ENCODE peak calls at places on chromosomes 11 and 22, in seven cellular contexts. One of them, this sample, is unnamed.

GRCh38 chr11:112396092-112396491 is 135.4 kb upstream of the PLET1 start:
- DNase-seq in AG04450: no peak
- DNase-seq in heart right ventricle: no peak
- DNase-seq in cardiac muscle cell: no peak
- DNase-seq in tibial artery: no peak
- DNase-seq in lung: no peak
- DNase-seq in hepatocyte: no peak
- DNase-seq in this sample: no peak

GRCh38 chr22:28600546-28601143 is 79.0 kb downstream of the TTC28 start:
- DNase-seq in tibial artery: no peak
- DNase-seq in AG04450: peak
- DNase-seq in cardiac muscle cell: peak
- DNase-seq in hepatocyte: peak
- DNase-seq in lung: no peak
- DNase-seq in heart right ventricle: peak
- DNase-seq in this sample: peak

GRCh38 chr11:67281552-67282150 is 7.5 kb upstream of the ANKRD13D start:
- DNase-seq in AG04450: no peak
- DNase-seq in heart right ventricle: no peak
- DNase-seq in hepatocyte: no peak
- DNase-seq in cardiac muscle cell: no peak
- DNase-seq in tibial artery: peak
- DNase-seq in lung: no peak
- DNase-seq in this sample: no peak

GRCh38 chr11:2998073-2998850 is 6.1 kb upstream of the NAP1L4 start:
- DNase-seq in cardiac muscle cell: no peak
- DNase-seq in heart right ventricle: no peak
- DNase-seq in hepatocyte: no peak
- DNase-seq in AG04450: no peak
- DNase-seq in tibial artery: no peak
- DNase-seq in lung: no peak
- DNase-seq in this sample: no peak

GRCh38 chr11:1939006-1939626 is 8.0 kb upstream of the MRPL23 start:
- DNase-seq in cardiac muscle cell: peak
- DNase-seq in lung: no peak
- DNase-seq in heart right ventricle: no peak
- DNase-seq in tibial artery: no peak
- DNase-seq in hepatocyte: no peak
- DNase-seq in AG04450: no peak
- DNase-seq in this sample: no peak

GRCh38 chr11:73625690-73626318 is 20.6 kb upstream of the PLEKHB1 start:
- DNase-seq in heart right ventricle: peak
- DNase-seq in AG04450: peak
- DNase-seq in hepatocyte: peak
- DNase-seq in lung: peak
- DNase-seq in tibial artery: peak
- DNase-seq in cardiac muscle cell: peak
- DNase-seq in this sample: peak

GRCh38 chr22:39239561-39240423 is 5.0 kb downstream of the PDGFB start:
- DNase-seq in heart right ventricle: no peak
- DNase-seq in lung: peak
- DNase-seq in tibial artery: no peak
- DNase-seq in cardiac muscle cell: no peak
- DNase-seq in hepatocyte: no peak
- DNase-seq in AG04450: no peak
- DNase-seq in this sample: peak

GRCh38 chr11:125886997-125887372 is 483 bp upstream of the HYLS1 start:
- DNase-seq in lung: peak
- DNase-seq in AG04450: no peak
- DNase-seq in hepatocyte: no peak
- DNase-seq in cardiac muscle cell: peak
- DNase-seq in heart right ventricle: peak
- DNase-seq in tibial artery: peak
- DNase-seq in this sample: no peak

GRCh38 chr11:96464695-96465307 is 75.0 kb downstream of the JRKL start:
- DNase-seq in tibial artery: no peak
- DNase-seq in cardiac muscle cell: peak
- DNase-seq in heart right ventricle: no peak
- DNase-seq in hepatocyte: peak
- DNase-seq in lung: no peak
- DNase-seq in AG04450: peak
- DNase-seq in this sample: peak

GRCh38 chr11:19553683-19554333 is 158.8 kb upstream of the NAV2 start:
- DNase-seq in tibial artery: peak
- DNase-seq in heart right ventricle: peak
- DNase-seq in hepatocyte: peak
- DNase-seq in lung: peak
- DNase-seq in AG04450: peak
- DNase-seq in cardiac muscle cell: peak
- DNase-seq in this sample: peak

GRCh38 chr11:60363542-60364525 is 14.5 kb upstream of the MS4A7 start:
- DNase-seq in lung: peak
- DNase-seq in heart right ventricle: peak
- DNase-seq in cardiac muscle cell: peak
- DNase-seq in tibial artery: peak
- DNase-seq in AG04450: no peak
- DNase-seq in hepatocyte: peak
- DNase-seq in this sample: peak

GRCh38 chr11:33411751-33412150 is 154.6 kb downstream of the HIPK3 start:
- DNase-seq in heart right ventricle: no peak
- DNase-seq in tibial artery: no peak
- DNase-seq in cardiac muscle cell: no peak
- DNase-seq in hepatocyte: no peak
- DNase-seq in lung: no peak
- DNase-seq in AG04450: no peak
- DNase-seq in this sample: no peak

GRCh38 chr11:46326813-46327416 is 20.3 kb upstream of the DGKZ start:
- DNase-seq in AG04450: no peak
- DNase-seq in lung: no peak
- DNase-seq in heart right ventricle: no peak
- DNase-seq in tibial artery: no peak
- DNase-seq in cardiac muscle cell: no peak
- DNase-seq in hepatocyte: no peak
- DNase-seq in this sample: no peak

GRCh38 chr22:28791124-28791523 is 9.2 kb downstream of the XBP1 start:
- DNase-seq in tibial artery: no peak
- DNase-seq in heart right ventricle: no peak
- DNase-seq in AG04450: no peak
- DNase-seq in lung: no peak
- DNase-seq in hepatocyte: no peak
- DNase-seq in cardiac muscle cell: no peak
- DNase-seq in this sample: no peak

GRCh38 chr11:2652857-2653643 is 46.7 kb downstream of the KCNQ1OT1 start:
- DNase-seq in AG04450: no peak
- DNase-seq in hepatocyte: no peak
- DNase-seq in heart right ventricle: no peak
- DNase-seq in lung: no peak
- DNase-seq in cardiac muscle cell: peak
- DNase-seq in tibial artery: no peak
- DNase-seq in this sample: no peak

DNA sequence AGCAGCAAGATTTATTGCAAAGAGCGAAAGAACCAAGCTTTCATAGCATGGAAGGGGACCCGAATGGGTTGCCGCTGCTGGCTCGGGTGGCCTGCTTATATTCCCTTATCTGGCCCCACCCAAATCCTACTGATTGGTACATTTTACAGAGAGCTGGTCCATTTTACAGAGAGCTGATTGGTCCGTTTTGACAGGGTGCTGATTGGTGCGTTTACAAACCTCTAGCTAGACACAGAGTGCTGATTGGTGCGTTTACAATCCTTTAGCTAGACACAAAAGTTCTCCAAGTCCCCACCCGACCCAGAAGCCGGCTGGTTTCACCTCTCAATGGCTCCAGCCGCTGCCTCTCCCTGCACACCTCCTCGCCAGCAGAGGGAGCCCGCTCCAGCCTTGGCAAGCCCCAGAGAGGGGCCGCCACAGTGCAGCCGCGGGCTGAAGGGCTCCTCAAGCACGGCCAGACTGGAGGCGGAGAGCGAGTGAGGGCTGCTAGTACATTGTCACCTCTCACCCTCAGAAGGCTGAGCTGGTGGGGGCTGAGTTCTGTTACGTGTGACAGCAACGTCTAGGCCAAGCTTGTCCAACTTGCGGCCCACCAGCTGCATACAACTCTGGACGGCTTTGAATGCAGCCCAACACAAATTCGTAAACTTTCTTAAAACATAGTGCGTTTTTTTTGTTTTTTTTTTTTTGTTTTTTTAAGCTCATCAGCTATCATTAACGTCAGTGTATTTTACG is 8.7 kb downstream of the PTH start:
- DNase-seq in heart right ventricle: peak
- DNase-seq in lung: peak
- DNase-seq in AG04450: no peak
- DNase-seq in hepatocyte: peak
- DNase-seq in cardiac muscle cell: peak
- DNase-seq in tibial artery: no peak
- DNase-seq in this sample: no peak
- TF ChIP-seq CTCF in heart right ventricle: peak
- TF ChIP-seq CTCF in lung: no peak
- TF ChIP-seq CTCF in AG04450: peak
- TF ChIP-seq CTCF in hepatocyte: peak
- TF ChIP-seq CTCF in cardiac muscle cell: peak
- TF ChIP-seq CTCF in tibial artery: no peak
- TF ChIP-seq CTCF in this sample: no peak

GRCh38 chr22:38070250-38070921 is 13.2 kb downstream of the PICK1 start:
- DNase-seq in AG04450: no peak
- DNase-seq in cardiac muscle cell: no peak
- DNase-seq in heart right ventricle: no peak
- DNase-seq in hepatocyte: no peak
- DNase-seq in tibial artery: no peak
- DNase-seq in lung: no peak
- DNase-seq in this sample: no peak

GRCh38 chr22:38068641-38069371 is 11.6 kb downstream of the PICK1 start:
- DNase-seq in heart right ventricle: no peak
- DNase-seq in AG04450: no peak
- DNase-seq in hepatocyte: no peak
- DNase-seq in lung: no peak
- DNase-seq in cardiac muscle cell: no peak
- DNase-seq in tibial artery: no peak
- DNase-seq in this sample: no peak

GRCh38 chr22:38067771-38068360 is 10.7 kb downstream of the PICK1 start:
- DNase-seq in lung: no peak
- DNase-seq in cardiac muscle cell: no peak
- DNase-seq in heart right ventricle: no peak
- DNase-seq in tibial artery: no peak
- DNase-seq in AG04450: no peak
- DNase-seq in hepatocyte: no peak
- DNase-seq in this sample: no peak

GRCh38 chr22:38071421-38072321 is 12.3 kb downstream of the SLC16A8 start:
- DNase-seq in tibial artery: no peak
- DNase-seq in cardiac muscle cell: no peak
- DNase-seq in lung: no peak
- DNase-seq in hepatocyte: no peak
- DNase-seq in AG04450: no peak
- DNase-seq in heart right ventricle: no peak
- DNase-seq in this sample: no peak

DNA sequence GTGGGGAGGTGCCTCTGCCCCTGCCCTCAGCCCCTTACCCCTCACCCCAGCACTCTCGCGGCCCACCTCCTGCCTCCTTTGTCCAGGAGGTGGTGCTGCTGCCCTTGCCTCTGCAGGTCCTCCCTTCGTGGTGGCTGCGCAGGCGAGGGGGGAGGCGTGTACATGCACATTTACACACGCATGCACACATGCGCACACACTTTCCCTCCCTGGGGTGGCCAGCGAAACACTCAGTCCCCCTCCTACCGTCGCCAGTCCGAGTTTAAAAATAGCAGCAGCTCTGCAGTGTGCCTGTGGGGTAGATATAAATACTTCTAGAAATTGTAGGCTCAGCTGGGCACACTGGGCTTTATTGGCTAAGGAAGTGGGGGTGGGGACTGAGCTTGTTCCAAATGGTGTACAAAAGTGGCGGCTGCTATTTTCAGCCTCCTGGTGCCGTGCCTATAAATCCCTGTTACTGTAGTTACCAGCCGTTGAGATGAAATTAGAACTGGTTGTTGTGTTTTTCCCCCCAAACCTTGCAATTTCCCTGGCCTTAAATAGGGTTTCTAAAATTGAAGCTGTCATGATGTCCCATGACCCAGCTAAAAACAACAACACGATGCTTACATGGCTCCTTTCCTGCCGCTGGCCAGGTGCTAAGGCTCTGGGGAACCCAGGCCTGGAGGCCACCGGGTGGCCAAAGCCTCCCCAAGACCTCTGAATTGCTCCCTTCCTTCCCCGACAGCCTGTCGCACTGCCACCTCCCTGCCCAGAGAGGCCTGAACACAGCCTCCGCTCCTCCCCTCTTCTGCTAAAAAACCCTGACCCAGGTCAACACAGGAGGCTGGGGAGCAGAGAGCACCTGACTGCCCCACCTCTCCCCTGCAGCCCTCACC is 12.4 kb downstream of the PICK1 start:
- DNase-seq in heart right ventricle: peak
- DNase-seq in cardiac muscle cell: peak
- DNase-seq in tibial artery: peak
- DNase-seq in lung: no peak
- DNase-seq in hepatocyte: peak
- DNase-seq in AG04450: peak
- DNase-seq in this sample: no peak
- H3K27ac ChIP-seq in heart right ventricle: peak
- H3K27ac ChIP-seq in cardiac muscle cell: peak
- H3K27ac ChIP-seq in tibial artery: peak
- H3K27ac ChIP-seq in lung: peak
- H3K27ac ChIP-seq in hepatocyte: peak
- H3K27ac ChIP-seq in AG04450: no peak
- H3K27ac ChIP-seq in this sample: peak

GRCh38 chr11:119483341-119483880 is 60.4 kb upstream of the THY1 start:
- DNase-seq in AG04450: no peak
- DNase-seq in hepatocyte: no peak
- DNase-seq in cardiac muscle cell: no peak
- DNase-seq in tibial artery: peak
- DNase-seq in lung: no peak
- DNase-seq in heart right ventricle: no peak
- DNase-seq in this sample: no peak

GRCh38 chr11:119483881-119484371 is 61.0 kb upstream of the THY1 start:
- DNase-seq in tibial artery: peak
- DNase-seq in hepatocyte: no peak
- DNase-seq in cardiac muscle cell: no peak
- DNase-seq in lung: no peak
- DNase-seq in heart right ventricle: no peak
- DNase-seq in AG04450: no peak
- DNase-seq in this sample: no peak

GRCh38 chr11:119486691-119487259 is 63.8 kb upstream of the THY1 start:
- DNase-seq in heart right ventricle: no peak
- DNase-seq in cardiac muscle cell: no peak
- DNase-seq in lung: no peak
- DNase-seq in AG04450: no peak
- DNase-seq in hepatocyte: no peak
- DNase-seq in tibial artery: peak
- DNase-seq in this sample: no peak

GRCh38 chr11:119486016-119486415 is 63.0 kb upstream of the THY1 start:
- DNase-seq in cardiac muscle cell: no peak
- DNase-seq in hepatocyte: no peak
- DNase-seq in AG04450: no peak
- DNase-seq in heart right ventricle: no peak
- DNase-seq in lung: no peak
- DNase-seq in tibial artery: no peak
- DNase-seq in this sample: no peak

GRCh38 chr11:119484741-119485605 is 62.0 kb upstream of the THY1 start:
- DNase-seq in hepatocyte: no peak
- DNase-seq in cardiac muscle cell: no peak
- DNase-seq in tibial artery: peak
- DNase-seq in heart right ventricle: no peak
- DNase-seq in lung: no peak
- DNase-seq in AG04450: no peak
- DNase-seq in this sample: no peak
- TF ChIP-seq CTCF in hepatocyte: no peak
- TF ChIP-seq CTCF in cardiac muscle cell: peak
- TF ChIP-seq CTCF in tibial artery: no peak
- TF ChIP-seq CTCF in heart right ventricle: no peak
- TF ChIP-seq CTCF in lung: no peak
- TF ChIP-seq CTCF in AG04450: peak
- TF ChIP-seq CTCF in this sample: no peak

GRCh38 chr11:63738720-63739360 is 29.7 kb downstream of the ZFTA start:
- DNase-seq in cardiac muscle cell: peak
- DNase-seq in hepatocyte: peak
- DNase-seq in lung: peak
- DNase-seq in heart right ventricle: peak
- DNase-seq in AG04450: peak
- DNase-seq in tibial artery: peak
- DNase-seq in this sample: peak
- H3K27ac ChIP-seq in cardiac muscle cell: no peak
- H3K27ac ChIP-seq in hepatocyte: no peak
- H3K27ac ChIP-seq in lung: no peak
- H3K27ac ChIP-seq in heart right ventricle: no peak
- H3K27ac ChIP-seq in AG04450: no peak
- H3K27ac ChIP-seq in tibial artery: peak
- H3K27ac ChIP-seq in this sample: no peak